ENCODE peak calls at places on chromosome 13, in four cellular contexts. K is GM12878, G is K562, Y is HepG2. V is an unnamed sample.

GRCh38 chr13:47896546-47896945 is 104.5 kb downstream of the SUCLA2 start:
- DNase-seq in K (no peak), G (no peak), Y (no peak), V (no peak)

GRCh38 chr13:98691360-98691759 is 61.1 kb downstream of the SLC15A1 start:
- DNase-seq in K (no peak), G (no peak), Y (no peak), V (no peak)

GRCh38 chr13:77595166-77595810 is 59.8 kb downstream of the SCEL start:
- DNase-seq in K (no peak), G (no peak), Y (no peak), V (no peak)

GRCh38 chr13:46622918-46623256 is 69.9 kb downstream of the LRCH1 start:
- DNase-seq in K (no peak), G (no peak), Y (no peak), V (no peak)

GRCh38 chr13:109172099-109172498 is 542.7 kb downstream of the MYO16 start:
- DNase-seq in K (no peak), G (no peak), Y (no peak), V (no peak)

GRCh38 chr13:99986751-99987150 is 5.2 kb downstream of the ZIC2 start:
- DNase-seq in K (no peak), G (no peak), Y (no peak), V (no peak)

GRCh38 chr13:77544765-77545316 is 9.3 kb downstream of the SCEL start:
- DNase-seq in K (no peak), G (no peak), Y (no peak), V (no peak)

GRCh38 chr13:99987180-99988047 is 5.8 kb downstream of the ZIC2 start:
- DNase-seq in K (no peak), G (no peak), Y (no peak), V (no peak)

GRCh38 chr13:89584058-89584457 is 1763.4 kb upstream of the MIR17HG start:
- DNase-seq in K (no peak), G (no peak), Y (no peak), V (no peak)

GRCh38 chr13:108463365-108463764 is 166.0 kb upstream of the MYO16 start:
- DNase-seq in K (peak), G (no peak), Y (no peak), V (no peak)

GRCh38 chr13:27958928-27959539 is 10.1 kb downstream of the CDX2 start:
- DNase-seq in K (no peak), G (no peak), Y (no peak), V (no peak)

GRCh38 chr13:27953671-27954405 is 15.3 kb downstream of the CDX2 start:
- DNase-seq in K (no peak), G (peak), Y (peak), V (peak)

GRCh38 chr13:27955192-27955591 is 13.9 kb downstream of the CDX2 start:
- DNase-seq in K (no peak), G (no peak), Y (no peak), V (no peak)

GRCh38 chr13:27954406-27954851 is 14.7 kb downstream of the CDX2 start:
- DNase-seq in K (no peak), G (no peak), Y (no peak), V (no peak)

GRCh38 chr13:27956576-27957300 is 12.4 kb downstream of the CDX2 start:
- DNase-seq in K (no peak), G (no peak), Y (no peak), V (no peak)
- TF ChIP-seq FOXK2 in K (no peak), G (no peak), Y (no peak), V (no peak)

GRCh38 chr13:31322025-31322424 is 122.2 kb downstream of the B3GLCT start:
- DNase-seq in K (no peak), G (no peak), Y (no peak), V (no peak)
- TF ChIP-seq FOXK2 in K (no peak), G (no peak), Y (no peak), V (no peak)

DNA sequence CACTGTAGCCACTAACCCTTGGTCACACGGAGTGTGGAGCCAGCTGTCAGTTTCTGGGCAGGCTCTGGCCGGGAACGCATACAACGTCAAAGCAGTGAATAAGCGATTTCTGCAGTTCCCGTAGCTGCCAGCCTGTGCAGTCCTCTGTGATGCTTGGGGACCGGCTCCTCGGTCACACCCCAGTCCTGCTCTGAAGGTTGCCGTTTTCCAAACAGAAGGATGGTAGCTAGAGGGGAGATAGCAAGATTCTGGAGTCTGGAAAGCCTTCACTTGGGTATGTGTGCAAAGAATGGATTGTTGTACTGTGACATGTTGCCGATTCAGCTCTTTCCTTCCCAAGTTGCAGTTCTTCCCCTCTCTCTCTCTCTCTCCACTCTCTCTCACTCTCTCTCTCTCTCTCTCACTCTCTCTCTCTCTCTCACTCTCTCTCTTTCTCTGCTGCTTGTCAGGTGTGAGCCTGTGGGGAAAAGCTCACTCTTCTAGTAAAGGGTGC is 38.7 kb upstream of the C1QTNF9 start:
- DNase-seq in K (peak), G (no peak), Y (peak), V (peak)
- TF ChIP-seq FOXK2 in K (no peak), G (no peak), Y (no peak), V (no peak)

GRCh38 chr13:35983206-35983605 is 148.0 kb downstream of the DCLK1 start:
- DNase-seq in K (no peak), G (no peak), Y (no peak), V (no peak)

GRCh38 chr13:35978607-35979316 is 152.4 kb downstream of the DCLK1 start:
- DNase-seq in K (no peak), G (peak), Y (peak), V (peak)

GRCh38 chr13:35984287-35984686 is 146.9 kb downstream of the DCLK1 start:
- DNase-seq in K (no peak), G (no peak), Y (no peak), V (no peak)

GRCh38 chr13:35976126-35976525 is 155.1 kb downstream of the DCLK1 start:
- DNase-seq in K (no peak), G (no peak), Y (no peak), V (no peak)

GRCh38 chr13:35979378-35979911 is 151.7 kb downstream of the DCLK1 start:
- DNase-seq in K (no peak), G (no peak), Y (no peak), V (no peak)
- TF ChIP-seq FOXK2 in K (no peak), G (no peak), Y (no peak), V (no peak)

GRCh38 chr13:105050696-105051095 is 1484.8 kb downstream of the EFNB2 start:
- DNase-seq in K (no peak), G (no peak), Y (no peak), V (no peak)
- TF ChIP-seq FOXK2 in K (no peak), G (no peak), Y (no peak), V (no peak)

GRCh38 chr13:93505104-93505952 is 278.7 kb downstream of the GPC6 start:
- DNase-seq in K (no peak), G (no peak), Y (peak), V (no peak)
- TF ChIP-seq FOXK2 in K (no peak), G (no peak), Y (no peak), V (no peak)

GRCh38 chr13:73063166-73063565 is 4.4 kb downstream of the KLF5 start:
- DNase-seq in K (no peak), G (no peak), Y (no peak), V (no peak)

GRCh38 chr13:73069206-73069815 is 10.5 kb downstream of the KLF5 start:
- DNase-seq in K (no peak), G (no peak), Y (no peak), V (no peak)

GRCh38 chr13:73064991-73065390 is 6.2 kb downstream of the KLF5 start:
- DNase-seq in K (no peak), G (no peak), Y (no peak), V (no peak)

GRCh38 chr13:73062368-73062767 is 3.6 kb downstream of the KLF5 start:
- DNase-seq in K (no peak), G (no peak), Y (no peak), V (no peak)

GRCh38 chr13:73065665-73066350 is 7.0 kb downstream of the KLF5 start:
- DNase-seq in K (no peak), G (no peak), Y (no peak), V (no peak)
- TF ChIP-seq FOXK2 in K (no peak), G (no peak), Y (no peak), V (no peak)

V was measured in HEK293T.